ENCODE peak calls at places on chromosomes 13 and 19, in five cellular contexts. D, N, S, T and M are unnamed samples.

GRCh38 chr13:36146513-36147276 is 15.5 kb upstream of the DCLK1 start:
- DNase-seq in D (no peak), N (no peak), S (no peak), T (no peak), M (no peak)

GRCh38 chr19:50173144-50173543 is 10.1 kb upstream of the IZUMO2 start:
- DNase-seq in D (no peak), N (no peak), S (no peak), T (no peak), M (peak)

GRCh38 chr19:18776736-18777135 is 14.4 kb downstream of the COMP start:
- DNase-seq in D (no peak), N (no peak), S (no peak), T (peak), M (no peak)

GRCh38 chr19:43773725-43774102 is 7.1 kb downstream of the KCNN4 start:
- DNase-seq in D (no peak), N (no peak), S (no peak), T (no peak), M (no peak)

GRCh38 chr19:16877581-16877980 is 11.2 kb upstream of the F2RL3 start:
- DNase-seq in D (no peak), N (no peak), S (no peak), T (no peak), M (no peak)

GRCh38 chr13:26246154-26246553 is 7.8 kb upstream of the CDK8 start:
- DNase-seq in D (no peak), N (no peak), S (no peak), T (no peak), M (no peak)

GRCh38 chr19:7859766-7860165 is 14.4 kb downstream of the PRR36 start:
- DNase-seq in D (no peak), N (no peak), S (no peak), T (no peak), M (no peak)

GRCh38 chr13:59494151-59494550 is 669.6 kb downstream of the DIAPH3 start:
- DNase-seq in D (no peak), N (no peak), S (no peak), T (no peak), M (no peak)

GRCh38 chr13:43304945-43305344 is 281.6 kb downstream of the DNAJC15 start:
- DNase-seq in D (no peak), N (no peak), S (no peak), T (no peak), M (no peak)

GRCh38 chr19:27746691-27747380 is 1466.1 kb downstream of the UQCRFS1 start:
- DNase-seq in D (peak), N (no peak), S (peak), T (peak), M (peak)

GRCh38 chr19:4052114-4052992 is 14.3 kb downstream of the ZBTB7A start:
- DNase-seq in D (peak), N (no peak), S (no peak), T (peak), M (peak)

GRCh38 chr13:66154981-66155380 is 1075.2 kb downstream of the PCDH9 start:
- DNase-seq in D (no peak), N (peak), S (no peak), T (peak), M (no peak)

GRCh38 chr13:73870970-73871935 is 263.0 kb downstream of the KLF12 start:
- DNase-seq in D (no peak), N (peak), S (no peak), T (peak), M (no peak)

GRCh38 chr13:114115191-114115671 is 17.2 kb downstream of the RASA3 start:
- DNase-seq in D (peak), N (no peak), S (peak), T (peak), M (peak)

GRCh38 chr13:77810430-77810829 is 108.2 kb downstream of the EDNRB start:
- DNase-seq in D (no peak), N (no peak), S (no peak), T (peak), M (no peak)

GRCh38 chr19:13150919-13151604 is 851 bp downstream of the IER2 start:
- DNase-seq in D (peak), N (no peak), S (no peak), T (no peak), M (no peak)

GRCh38 chr19:37964109-37964508 is 57.1 kb downstream of the SIPA1L3 start:
- DNase-seq in D (no peak), N (no peak), S (no peak), T (no peak), M (no peak)

GRCh38 chr19:20964798-20965197 is 41.7 kb downstream of the ZNF85 start:
- DNase-seq in D (peak), N (no peak), S (no peak), T (no peak), M (no peak)

GRCh38 chr19:3537101-3537437 is 1.9 kb upstream of the TEKTIP1 start:
- DNase-seq in D (no peak), N (no peak), S (no peak), T (no peak), M (no peak)

GRCh38 chr19:15431396-15432017 is 12.7 kb upstream of the AKAP8L start:
- DNase-seq in D (no peak), N (no peak), S (no peak), T (no peak), M (no peak)

GRCh38 chr19:4717191-4717965 is 6.3 kb downstream of the DPP9 start:
- DNase-seq in D (no peak), N (no peak), S (no peak), T (peak), M (no peak)

GRCh38 chr13:113794764-113795173 is 35.7 kb downstream of the TMEM255B start:
- DNase-seq in D (no peak), N (no peak), S (no peak), T (no peak), M (no peak)

GRCh38 chr13:41315466-41316047 is 4.5 kb downstream of the NAA16 start:
- DNase-seq in D (no peak), N (peak), S (no peak), T (peak), M (no peak)

GRCh38 chr13:40438999-40439797 is 227.2 kb downstream of the FOXO1 start:
- DNase-seq in D (peak), N (no peak), S (no peak), T (peak), M (no peak)

GRCh38 chr13:35388979-35389378 is 87.5 kb downstream of the MAB21L1 start:
- DNase-seq in D (no peak), N (no peak), S (no peak), T (peak), M (no peak)

GRCh38 chr13:108227651-108228272 is 9.6 kb downstream of the ABHD13 start:
- DNase-seq in D (peak), N (no peak), S (no peak), T (peak), M (peak)

GRCh38 chr13:73677041-73677589 is 457.1 kb downstream of the KLF12 start:
- DNase-seq in D (no peak), N (no peak), S (no peak), T (peak), M (peak)

GRCh38 chr19:3670258-3670795 is 29.9 kb downstream of the PIP5K1C start:
- DNase-seq in D (peak), N (peak), S (peak), T (peak), M (no peak)

GRCh38 chr13:96141032-96141431 is 51.1 kb downstream of the HS6ST3 start:
- DNase-seq in D (no peak), N (no peak), S (no peak), T (peak), M (no peak)

GRCh38 chr19:39809368-39809767 is 24.6 kb downstream of the DYRK1B start:
- DNase-seq in D (no peak), N (no peak), S (no peak), T (no peak), M (no peak)

GRCh38 chr19:39813264-39813998 is 20.5 kb downstream of the DYRK1B start:
- DNase-seq in D (no peak), N (no peak), S (no peak), T (no peak), M (no peak)

GRCh38 chr19:39807846-39808364 is 26.1 kb downstream of the DYRK1B start:
- DNase-seq in D (no peak), N (no peak), S (no peak), T (no peak), M (no peak)

GRCh38 chr19:39811064-39811463 is 22.9 kb downstream of the DYRK1B start:
- DNase-seq in D (no peak), N (no peak), S (no peak), T (no peak), M (no peak)

GRCh38 chr19:39810424-39810823 is 23.5 kb downstream of the DYRK1B start:
- DNase-seq in D (no peak), N (no peak), S (no peak), T (no peak), M (no peak)
- TF ChIP-seq CTCF in D (no peak), N (no peak), S (no peak), T (no peak), M (no peak)

DNA sequence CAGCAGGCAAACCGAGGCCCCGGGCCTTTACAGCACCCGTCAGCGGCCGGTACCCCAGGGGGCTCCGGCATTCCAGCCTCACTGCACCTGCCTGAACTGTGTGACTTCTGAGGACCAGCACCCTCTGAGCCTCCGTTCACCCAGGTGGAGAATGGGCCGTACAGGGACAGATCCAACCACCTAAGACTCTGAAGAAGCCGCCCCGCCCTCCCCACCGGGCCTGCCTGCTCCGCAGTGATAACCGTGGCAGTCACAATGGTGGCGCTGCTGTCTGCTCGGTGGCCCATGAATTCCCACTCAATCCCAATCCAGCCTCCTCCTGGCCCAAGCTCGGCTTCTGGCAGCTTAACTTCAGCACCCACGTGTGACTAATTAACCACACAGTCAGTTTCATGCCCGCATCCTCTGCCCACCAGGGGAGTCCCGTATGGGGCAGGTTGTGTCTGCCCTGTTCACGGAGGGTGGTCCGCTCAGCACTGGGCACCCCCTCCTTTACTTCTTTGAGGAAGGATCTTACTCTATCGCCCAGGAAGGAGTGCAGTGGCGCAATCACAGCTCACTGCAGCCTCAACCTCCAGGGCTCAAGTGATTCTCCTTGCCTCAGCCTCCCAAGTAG is 3.4 kb downstream of the TCF3 start:
- DNase-seq in D (no peak), N (no peak), S (no peak), T (no peak), M (no peak)
- TF ChIP-seq CTCF in D (no peak), N (no peak), S (no peak), T (no peak), M (no peak)

DNA sequence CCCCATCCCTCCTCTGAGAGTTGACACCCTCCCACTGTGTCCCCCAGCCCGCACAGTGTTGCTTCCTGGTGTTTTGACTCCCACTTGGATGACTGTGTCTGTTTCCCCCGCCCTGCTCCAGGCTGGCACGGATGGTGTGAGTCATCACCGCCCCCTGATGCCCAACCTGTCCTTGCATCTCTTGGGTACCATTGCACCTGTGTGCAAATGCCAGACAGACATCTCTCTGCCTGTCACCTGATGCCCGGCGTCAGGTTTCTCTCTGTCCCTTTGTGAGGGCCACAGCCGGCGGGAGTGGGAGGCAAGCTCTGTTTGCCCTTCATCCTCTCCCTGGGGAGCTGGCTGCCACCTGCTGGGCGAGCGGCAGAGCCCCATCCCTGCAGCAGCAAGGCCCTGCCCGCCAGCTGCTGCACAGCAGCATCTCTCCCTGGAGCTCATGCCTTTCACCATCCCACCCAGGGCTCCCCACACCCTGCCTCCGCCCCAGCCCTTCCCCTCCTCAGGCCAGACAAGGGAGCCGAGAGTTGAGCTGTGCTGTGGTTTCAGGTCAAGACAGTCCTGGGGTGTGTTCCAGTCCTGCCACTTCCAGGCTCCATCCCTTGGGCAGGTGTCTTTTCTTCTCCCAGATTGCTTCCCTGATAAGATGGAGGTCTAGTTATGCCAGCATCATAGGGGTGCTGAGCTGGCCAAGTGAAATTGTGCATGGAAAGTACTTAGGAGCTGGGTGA is 29.7 kb downstream of the NKPD1 start:
- DNase-seq in D (no peak), N (no peak), S (no peak), T (no peak), M (peak)
- TF ChIP-seq CTCF in D (no peak), N (no peak), S (no peak), T (no peak), M (peak)

GRCh38 chr13:68304287-68304893 is 1074.3 kb upstream of the PCDH9 start:
- DNase-seq in D (no peak), N (no peak), S (no peak), T (peak), M (peak)
- TF ChIP-seq CTCF in D (peak), N (peak), S (no peak), T (peak), M (no peak)

DNA sequence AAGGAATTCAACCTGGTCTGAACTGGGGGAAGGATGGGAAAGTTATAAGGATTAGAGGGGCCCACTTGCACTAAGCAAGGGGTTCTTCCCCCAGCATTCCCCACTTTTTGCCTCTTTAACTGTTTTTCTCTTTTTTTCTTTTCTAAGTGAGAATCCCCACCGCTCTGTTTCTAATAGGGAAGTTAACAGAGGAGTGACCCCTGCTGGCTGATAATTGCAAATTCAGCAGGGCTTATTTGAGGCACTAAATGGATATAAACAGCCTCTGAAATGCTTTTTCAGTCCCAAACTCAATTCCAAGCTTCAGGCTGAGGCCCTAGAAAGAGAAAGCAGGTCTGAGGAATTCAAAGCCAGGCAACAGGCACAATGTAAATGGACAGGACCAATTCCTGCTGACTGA is 38.2 kb upstream of the CEACAM21 start:
- DNase-seq in D (no peak), N (no peak), S (no peak), T (peak), M (no peak)
- TF ChIP-seq CTCF in D (peak), N (peak), S (no peak), T (peak), M (peak)

GRCh38 chr19:39345956-39346355 is 3.7 kb downstream of the SAMD4B start:
- DNase-seq in D (no peak), N (no peak), S (no peak), T (no peak), M (no peak)
- TF ChIP-seq CTCF in D (no peak), N (peak), S (no peak), T (peak), M (no peak)

DNA sequence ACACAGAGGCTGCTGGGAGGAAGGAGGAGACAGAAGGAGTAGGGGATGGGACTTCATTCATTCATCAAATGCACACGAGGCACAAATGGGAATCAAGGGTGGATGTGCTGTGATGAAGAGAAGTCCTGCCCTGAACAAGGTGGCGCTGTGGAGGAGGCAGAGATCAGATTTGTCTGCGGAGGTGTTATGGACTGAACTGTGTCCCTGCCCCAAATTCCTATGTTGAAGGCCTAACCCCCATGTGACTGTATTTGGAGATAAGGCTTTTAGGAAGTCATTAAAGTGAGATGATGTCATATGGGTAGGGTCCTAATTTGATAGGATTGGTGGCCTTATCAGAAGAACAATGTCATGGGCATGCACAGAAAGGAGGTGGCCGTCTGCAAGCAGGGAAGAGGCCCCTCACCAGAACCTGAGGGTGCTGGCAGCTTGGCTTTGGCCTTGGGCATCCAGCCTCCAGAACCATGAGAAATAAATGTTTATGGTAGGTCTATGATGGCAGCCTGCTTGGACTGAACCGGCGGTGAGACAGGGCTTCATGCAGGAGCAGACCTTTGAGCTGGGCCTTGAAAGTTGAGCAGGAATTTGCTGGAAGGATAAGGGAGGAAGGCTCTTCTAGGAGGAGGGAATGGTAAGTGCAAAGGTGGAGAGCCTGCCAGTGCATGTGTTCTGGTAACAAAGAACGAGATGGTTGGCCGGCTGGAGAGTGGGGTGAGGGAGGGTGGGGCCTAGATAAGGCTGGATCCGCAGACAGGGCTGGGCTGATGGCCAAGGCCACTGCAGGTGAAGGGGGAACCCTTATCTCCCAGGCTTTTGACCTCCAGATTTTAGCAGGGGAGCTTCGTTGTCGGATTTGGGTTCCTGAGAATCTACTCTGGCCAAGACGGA is 2.7 kb upstream of the CEBPA start:
- DNase-seq in D (peak), N (no peak), S (peak), T (no peak), M (no peak)
- TF ChIP-seq CTCF in D (no peak), N (no peak), S (no peak), T (no peak), M (no peak)

DNA sequence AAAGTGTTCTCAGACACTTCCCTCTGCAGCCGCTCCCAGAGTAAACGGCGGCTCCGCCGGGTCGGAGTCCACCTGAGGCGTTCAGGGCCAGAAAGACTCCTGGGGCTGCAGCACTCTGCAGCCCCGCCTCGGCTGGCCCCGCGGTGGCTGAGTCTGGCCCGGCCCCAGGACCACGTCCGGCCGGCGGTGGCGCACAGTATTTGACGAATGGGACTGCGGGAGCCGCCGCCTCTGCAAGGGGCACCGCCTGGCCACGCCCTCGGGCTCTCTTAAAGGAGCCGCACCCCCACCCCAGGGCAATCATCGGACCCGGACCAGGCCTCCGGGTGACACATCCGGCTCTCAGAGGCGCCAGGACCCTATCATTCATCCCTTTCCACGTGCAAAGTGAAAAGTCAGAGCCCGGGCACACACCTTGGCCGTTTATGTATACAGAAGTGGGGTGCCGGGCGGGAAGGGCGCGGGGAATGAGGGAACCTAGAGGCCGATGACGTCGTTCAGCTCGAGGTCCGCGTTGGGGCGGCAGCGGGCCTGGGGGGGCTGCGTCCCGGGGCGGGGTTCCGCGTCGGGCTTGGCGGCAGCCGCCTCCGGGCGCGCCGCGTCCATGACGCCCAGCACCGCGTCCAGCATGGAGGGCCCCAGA is 1.2 kb upstream of the LENG9 start:
- DNase-seq in D (peak), N (no peak), S (peak), T (peak), M (peak)
- TF ChIP-seq CTCF in D (no peak), N (no peak), S (no peak), T (no peak), M (no peak)

GRCh38 chr13:38223093-38223492 is 126.6 kb upstream of the UFM1 start:
- DNase-seq in D (no peak), N (peak), S (no peak), T (peak), M (no peak)
- TF ChIP-seq CTCF in D (no peak), N (peak), S (no peak), T (peak), M (no peak)

GRCh38 chr19:30669329-30670010 is 297.3 kb downstream of the ZNF536 start:
- DNase-seq in D (peak), N (no peak), S (peak), T (peak), M (peak)
- TF ChIP-seq CTCF in D (peak), N (peak), S (peak), T (peak), M (peak)